ENCODE peak calls at places on chromosomes 12 and 14, in four cellular contexts. E, M, G and J are unnamed samples.

GRCh38 chr14:100839573-100840175 is 13.8 kb downstream of the MEG3 start:
- DNase-seq in E (no peak), M (no peak), G (no peak), J (no peak)

GRCh38 chr14:63578300-63578699 is 35.1 kb upstream of the PPP2R5E start:
- DNase-seq in E (no peak), M (no peak), G (no peak), J (no peak)

GRCh38 chr12:52081263-52081733 is 1.8 kb downstream of the SMIM41 start:
- DNase-seq in E (no peak), M (no peak), G (no peak), J (no peak)

GRCh38 chr12:121810833-121811433 is 7.1 kb downstream of the SETD1B start:
- DNase-seq in E (no peak), M (no peak), G (no peak), J (no peak)

GRCh38 chr12:54460317-54460935 is 13.0 kb downstream of the GTSF1 start:
- DNase-seq in E (no peak), M (no peak), G (no peak), J (no peak)

GRCh38 chr14:64329149-64329548 is 35.0 kb upstream of the ESR2 start:
- DNase-seq in E (no peak), M (no peak), G (no peak), J (no peak)

GRCh38 chr14:59897757-59898383 is 22.1 kb upstream of the LRRC9 start:
- DNase-seq in E (peak; percentile 20), M (no peak), G (no peak), J (no peak)

GRCh38 chr14:33834101-33834955 is 116.5 kb downstream of the EGLN3 start:
- DNase-seq in E (no peak), M (no peak), G (no peak), J (no peak)

GRCh38 chr14:32202468-32202865 is 602 bp downstream of the RNU6-8 start:
- DNase-seq in E (peak; percentile 14), M (no peak), G (no peak), J (peak; percentile 56)

GRCh38 chr12:31390991-31391390 is 65.0 kb upstream of the SINHCAF start:
- DNase-seq in E (no peak), M (no peak), G (no peak), J (no peak)

GRCh38 chr12:52045794-52046199 is 5.4 kb upstream of the NR4A1 start:
- DNase-seq in E (no peak), M (no peak), G (no peak), J (no peak)

GRCh38 chr14:103404920-103405319 is 19.7 kb downstream of the MARK3 start:
- DNase-seq in E (no peak), M (no peak), G (no peak), J (no peak)